ENCODE peak calls at places on chromosomes 11 and 22, in five cellular contexts. D is dorsolateral prefrontal cortex, C is AG10803, I is fibroblast of the aortic adventitia, W is HCT116. U is an unnamed sample.

GRCh38 chr11:69922596-69923111 is 103.4 kb upstream of the FGF3 start:
- DNase-seq in D (no peak), C (no peak), I (no peak), W (no peak), U (no peak)

GRCh38 chr22:36358533-36359171 is 29.1 kb downstream of the MYH9 start:
- DNase-seq in D (no peak), C (peak; percentile 50), I (peak; percentile 42), W (no peak), U (peak; percentile 44)

GRCh38 chr11:108562746-108563581 is 30.6 kb downstream of the EXPH5 start:
- DNase-seq in D (no peak), C (peak; percentile 25), I (no peak), W (no peak), U (peak; percentile 33)

GRCh38 chr11:118913411-118914125 is 12.2 kb downstream of the BCL9L start:
- DNase-seq in D (no peak), C (no peak), I (no peak), W (no peak), U (no peak)

GRCh38 chr11:72541224-72541974 is 107.1 kb upstream of the CLPB start:
- DNase-seq in D (no peak), C (no peak), I (no peak), W (no peak), U (no peak)

GRCh38 chr22:48782817-48783511 is 1044.7 kb downstream of the BRD1 start:
- DNase-seq in D (no peak), C (no peak), I (no peak), W (peak; percentile 7), U (no peak)

GRCh38 chr11:2929880-2930704 is 872 bp upstream of the PHLDA2 start:
- DNase-seq in D (no peak), C (peak; percentile 28), I (peak; percentile 25), W (peak; percentile 46), U (peak; percentile 61)

GRCh38 chr11:1565173-1565903 is 6.7 kb downstream of the DUSP8 start:
- DNase-seq in D (no peak), C (no peak), I (no peak), W (no peak), U (no peak)

GRCh38 chr22:40666151-40666848 is 13.0 kb upstream of the MCHR1 start:
- DNase-seq in D (peak; percentile 27), C (peak; percentile 89), I (peak; percentile 91), W (no peak), U (no peak)

GRCh38 chr11:18775492-18776292 is 15.9 kb downstream of the PTPN5 start:
- DNase-seq in D (peak; percentile 43), C (peak; percentile 27), I (peak; percentile 59), W (peak; percentile 64), U (peak; percentile 73)

GRCh38 chr22:38697055-38697980 is 3.4 kb downstream of the JOSD1 start:
- DNase-seq in D (no peak), C (peak; percentile 47), I (peak; percentile 76), W (no peak), U (peak; percentile 83)

GRCh38 chr22:18110944-18111758 is 542 bp downstream of the TUBA8 start:
- DNase-seq in D (no peak), C (no peak), I (no peak), W (no peak), U (no peak)
- H3K4me3 ChIP-seq in D (peak overlapping the region; percentile 60), C (peak overlapping the region; percentile 40), I (peak overlapping the region; percentile 50), W (no peak overlapping the region), U (peak overlapping the region; percentile 44)

GRCh38 chr22:44942979-44943700 is 66.7 kb downstream of the PHF21B start:
- DNase-seq in D (no peak), C (no peak), I (no peak), W (no peak), U (no peak)

GRCh38 chr22:44944891-44945600 is 64.8 kb downstream of the PHF21B start:
- DNase-seq in D (no peak), C (no peak), I (no peak), W (no peak), U (no peak)

GRCh38 chr22:44947846-44948245 is 62.0 kb downstream of the PHF21B start:
- DNase-seq in D (no peak), C (no peak), I (no peak), W (no peak), U (no peak)

GRCh38 chr22:44943701-44944324 is 66.0 kb downstream of the PHF21B start:
- DNase-seq in D (no peak), C (no peak), I (no peak), W (no peak), U (no peak)

DNA sequence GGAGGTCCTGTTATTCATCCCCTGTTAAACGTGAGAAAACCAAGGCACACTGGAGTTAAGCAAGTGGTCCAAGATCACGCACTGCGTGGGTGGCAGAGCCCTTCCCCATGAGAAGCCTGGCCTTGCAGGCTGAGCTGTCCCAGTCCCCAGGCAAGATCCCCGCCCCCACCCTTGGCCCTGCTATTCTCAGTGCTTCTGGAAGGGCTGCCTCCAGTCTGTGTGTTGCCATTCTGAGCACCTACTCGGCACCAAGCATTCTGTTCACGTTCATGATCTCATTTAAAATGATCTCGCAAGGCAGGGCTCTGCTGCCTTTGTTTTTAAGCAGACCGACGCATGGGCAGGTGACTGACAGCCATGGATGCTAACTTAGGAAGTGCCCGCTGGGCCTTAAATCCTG is 62.8 kb downstream of the PHF21B start:
- DNase-seq in D (peak; percentile 33), C (no peak), I (no peak), W (no peak), U (no peak)
- TF ChIP-seq CTCF in D (no peak), C (no peak), I (no peak), W (no peak), U (no peak)

DNA sequence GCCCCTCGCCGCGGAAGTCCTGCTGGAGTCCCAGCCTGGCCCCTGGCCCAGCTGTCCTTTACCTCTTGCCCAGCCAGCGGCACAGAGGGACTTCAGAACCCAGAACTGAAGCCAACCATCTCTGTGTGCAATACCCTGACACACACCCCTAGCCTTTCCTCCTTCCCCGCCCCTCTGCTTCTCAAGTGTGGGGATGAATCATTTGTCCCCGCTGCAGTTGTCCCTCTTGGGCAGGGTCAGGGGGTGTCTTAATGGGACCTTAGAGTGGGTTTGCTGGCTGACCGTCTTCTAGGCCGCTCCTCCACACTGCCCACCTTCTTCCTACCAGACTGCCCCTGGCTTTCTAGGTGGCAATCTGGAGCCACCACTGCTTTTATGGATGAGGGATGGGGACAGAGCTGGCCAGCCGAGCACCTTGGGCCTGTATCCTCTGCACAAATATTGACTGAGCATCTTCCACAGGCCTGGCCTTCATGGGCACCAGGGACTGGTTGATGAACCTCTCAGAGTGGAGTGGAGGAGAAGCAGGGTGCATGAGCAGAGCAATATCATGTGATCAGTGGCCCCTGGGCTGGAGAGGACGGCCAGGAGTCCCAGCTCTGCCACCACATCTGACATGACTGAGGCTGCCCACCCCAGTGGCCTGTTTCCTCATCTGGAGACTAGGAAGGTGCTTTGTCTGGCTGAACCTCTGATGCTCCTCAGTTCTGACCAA is 668 bp upstream of the CHST1 start:
- DNase-seq in D (no peak), C (no peak), I (no peak), W (no peak), U (no peak)
- H3K4me3 ChIP-seq in D (peak overlapping the region; percentile 82), C (no peak overlapping the region), I (no peak overlapping the region), W (no peak overlapping the region), U (peak overlapping the region; percentile 33)

GRCh38 chr11:121032546-121032945 is 8.6 kb downstream of the TBCEL start:
- DNase-seq in D (no peak), C (no peak), I (no peak), W (no peak), U (peak; percentile 24)
- TF ChIP-seq CTCF in D (no peak), C (no peak), I (no peak), W (peak; percentile 21), U (no peak)

DNA sequence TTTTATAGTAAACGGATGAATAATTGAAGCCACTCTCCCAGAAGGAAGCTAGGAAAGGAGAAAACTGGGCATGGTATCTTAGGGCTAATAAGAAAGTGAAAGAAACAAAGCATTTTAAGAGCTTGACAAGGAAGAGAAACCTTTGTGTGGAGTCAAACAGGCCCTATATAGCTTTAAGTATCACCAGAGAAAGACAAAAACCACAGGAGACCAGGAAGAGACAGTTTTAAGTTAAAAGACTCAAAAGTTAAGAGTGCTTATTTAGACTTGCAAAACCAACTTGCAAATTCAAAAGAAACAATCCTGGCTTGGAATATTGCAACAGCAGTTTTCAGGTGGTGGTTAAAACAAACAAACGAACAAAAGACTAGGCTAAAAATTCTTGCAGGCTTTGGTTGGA is 3.4 kb downstream of the PAK1 start:
- DNase-seq in D (no peak), C (no peak), I (no peak), W (no peak), U (no peak)
- H3K4me3 ChIP-seq in D (no peak overlapping the region), C (no peak overlapping the region), I (no peak overlapping the region), W (no peak overlapping the region), U (no peak overlapping the region)

GRCh38 chr11:12410006-12410728 is 32.8 kb downstream of the PARVA start:
- DNase-seq in D (peak; percentile 64), C (peak; percentile 78), I (peak; percentile 56), W (no peak), U (peak; percentile 60)
- TF ChIP-seq CTCF in D (peak; percentile 34), C (peak; percentile 51), I (peak; percentile 32), W (peak; percentile 43), U (peak; percentile 33)

GRCh38 chr22:41909290-41910049 is 5.4 kb downstream of the SHISA8 start:
- DNase-seq in D (no peak), C (no peak), I (no peak), W (no peak), U (no peak)
- H3K4me3 ChIP-seq in D (peak overlapping the region; percentile 54), C (no peak overlapping the region), I (no peak overlapping the region), W (no peak overlapping the region), U (no peak overlapping the region)

GRCh38 chr11:63573881-63574855 is 11.0 kb upstream of the PLAAT2 start:
- DNase-seq in D (peak; percentile 43), C (peak; percentile 55), I (peak; percentile 84), W (no peak), U (peak; percentile 96)
- TF ChIP-seq CTCF in D (no peak), C (peak; percentile 8), I (no peak), W (no peak), U (peak; percentile 53)